ENCODE peak calls at places on chromosome 19, in four cellular contexts. Y is CD4-positive, alpha-beta T cell; M is bronchial epithelial cell; I is AG10803. V is an unnamed sample.
A peak's percentile ranks its signal among the peaks of the same experiment; 100 is the strongest.

GRCh38 chr19:7879102-7879770 is 5.0 kb upstream of the PRR36 start:
- DNase-seq in Y (no peak), I (no peak), M (no peak), V (no peak)

GRCh38 chr19:13692096-13692495 is 72.2 kb upstream of the MRI1 start:
- DNase-seq in I (peak; percentile 73), Y (no peak), M (peak; percentile 56), V (no peak)

GRCh38 chr19:4689403-4689802 is 19.3 kb upstream of the MYDGF start:
- DNase-seq in M (no peak), Y (no peak), I (no peak), V (no peak)

GRCh38 chr19:28049875-28050274 is 1163.1 kb downstream of the UQCRFS1 start:
- DNase-seq in I (no peak), M (no peak), Y (no peak), V (no peak)

GRCh38 chr19:13588953-13589833 is 82.9 kb upstream of the CACNA1A start:
- DNase-seq in M (peak; percentile 8), I (peak; percentile 46), Y (peak; percentile 79), V (peak; percentile 93)

GRCh38 chr19:44951179-44952159 is 3.7 kb upstream of the CLPTM1 start:
- DNase-seq in Y (peak; percentile 12), M (peak; percentile 64), I (peak; percentile 78), V (peak; percentile 64)

GRCh38 chr19:34405892-34406660 is 1.9 kb downstream of the PDCD2L start:
- DNase-seq in I (no peak), M (no peak), Y (no peak), V (no peak)

GRCh38 chr19:3975144-3975543 is 4.2 kb upstream of the DAPK3 start:
- DNase-seq in I (no peak), M (no peak), Y (no peak), V (no peak)

GRCh38 chr19:42279148-42279901 is 10.3 kb downstream of the CIC start:
- DNase-seq in M (no peak), I (no peak), Y (no peak), V (no peak)

GRCh38 chr19:46144756-46145155 is 3.3 kb upstream of the IGFL2 start:
- DNase-seq in M (peak; percentile 13), I (no peak), Y (no peak), V (no peak)

GRCh38 chr19:53101518-53101917 is 1.7 kb downstream of the ZNF160 start:
- DNase-seq in I (no peak), Y (no peak), M (no peak), V (no peak)

GRCh38 chr19:8441725-8442544 is 2.8 kb upstream of the HNRNPM start:
- DNase-seq in M (no peak), I (no peak), Y (no peak), V (no peak)

GRCh38 chr19:682678-683320 is 6.6 kb downstream of the FSTL3 start:
- DNase-seq in M (no peak), I (no peak), Y (no peak), V (no peak)

GRCh38 chr19:40543029-40543597 is 33.6 kb upstream of the SHKBP1 start:
- DNase-seq in Y (no peak), M (no peak), I (no peak), V (no peak)

GRCh38 chr19:13234518-13234917 is 84.3 kb downstream of the IER2 start:
- DNase-seq in I (peak; percentile 24), M (no peak), Y (peak; percentile 51), V (peak; percentile 58)

GRCh38 chr19:27691991-27692390 is 1521.0 kb downstream of the UQCRFS1 start:
- DNase-seq in Y (no peak), M (no peak), I (no peak), V (no peak)

GRCh38 chr19:28468701-28469459 is 744.1 kb downstream of the UQCRFS1 start:
- DNase-seq in M (no peak), Y (peak; percentile 1), I (peak; percentile 49), V (no peak)

GRCh38 chr19:39306075-39306474 is 9.9 kb downstream of the IFNL1 start:
- DNase-seq in M (no peak), I (no peak), Y (no peak), V (no peak)

GRCh38 chr19:51687791-51688664 is 5.1 kb upstream of the SPACA6 start:
- DNase-seq in Y (no peak), M (peak; percentile 52), I (peak; percentile 67), V (no peak)

GRCh38 chr19:12847159-12848139 is 9.1 kb downstream of the MAST1 start:
- DNase-seq in M (peak; percentile 72), Y (peak; percentile 77), I (peak; percentile 67), V (peak; percentile 98)

GRCh38 chr19:40921005-40921897 is 39.2 kb upstream of the CYP2A7 start:
- DNase-seq in M (peak; percentile 77), I (no peak), Y (no peak), V (no peak)

GRCh38 chr19:49492573-49493411 is 3.4 kb upstream of the RPS11 start:
- DNase-seq in M (peak; percentile 59), I (no peak), Y (no peak), V (no peak)

GRCh38 chr19:45402469-45403070 is 2.3 kb downstream of the PPP1R13L start:
- DNase-seq in M (peak; percentile 70), Y (peak; percentile 35), I (peak; percentile 44), V (peak; percentile 59)

GRCh38 chr19:6678690-6679109 is 8.7 kb upstream of the TNFSF14 start:
- DNase-seq in M (peak; percentile 65), Y (no peak), I (no peak), V (no peak)

GRCh38 chr19:50315773-50316448 is 13.3 kb downstream of the KCNC3 start:
- DNase-seq in Y (no peak), I (no peak), M (no peak), V (no peak)

GRCh38 chr19:40139533-40140287 is 49.0 kb upstream of the ZNF780A start:
- DNase-seq in I (peak; percentile 59), Y (no peak), M (peak; percentile 50), V (no peak)

GRCh38 chr19:43595605-43595998 is 332 bp downstream of the IRGQ start:
- DNase-seq in I (no peak), Y (peak; percentile 9), M (no peak), V (no peak)

GRCh38 chr19:44657211-44657921 is 13.7 kb downstream of the PVR start:
- DNase-seq in I (peak; percentile 66), Y (peak; percentile 49), M (peak; percentile 29), V (peak; percentile 79)

GRCh38 chr19:42466521-42467436 is 24.0 kb upstream of the CXCL17 start:
- DNase-seq in I (peak; percentile 30), M (no peak), Y (no peak), V (no peak)

GRCh38 chr19:4172861-4173473 is 9.4 kb downstream of the SIRT6 start:
- DNase-seq in Y (peak; percentile 63), I (peak; percentile 11), M (no peak), V (peak; percentile 82)

DNA sequence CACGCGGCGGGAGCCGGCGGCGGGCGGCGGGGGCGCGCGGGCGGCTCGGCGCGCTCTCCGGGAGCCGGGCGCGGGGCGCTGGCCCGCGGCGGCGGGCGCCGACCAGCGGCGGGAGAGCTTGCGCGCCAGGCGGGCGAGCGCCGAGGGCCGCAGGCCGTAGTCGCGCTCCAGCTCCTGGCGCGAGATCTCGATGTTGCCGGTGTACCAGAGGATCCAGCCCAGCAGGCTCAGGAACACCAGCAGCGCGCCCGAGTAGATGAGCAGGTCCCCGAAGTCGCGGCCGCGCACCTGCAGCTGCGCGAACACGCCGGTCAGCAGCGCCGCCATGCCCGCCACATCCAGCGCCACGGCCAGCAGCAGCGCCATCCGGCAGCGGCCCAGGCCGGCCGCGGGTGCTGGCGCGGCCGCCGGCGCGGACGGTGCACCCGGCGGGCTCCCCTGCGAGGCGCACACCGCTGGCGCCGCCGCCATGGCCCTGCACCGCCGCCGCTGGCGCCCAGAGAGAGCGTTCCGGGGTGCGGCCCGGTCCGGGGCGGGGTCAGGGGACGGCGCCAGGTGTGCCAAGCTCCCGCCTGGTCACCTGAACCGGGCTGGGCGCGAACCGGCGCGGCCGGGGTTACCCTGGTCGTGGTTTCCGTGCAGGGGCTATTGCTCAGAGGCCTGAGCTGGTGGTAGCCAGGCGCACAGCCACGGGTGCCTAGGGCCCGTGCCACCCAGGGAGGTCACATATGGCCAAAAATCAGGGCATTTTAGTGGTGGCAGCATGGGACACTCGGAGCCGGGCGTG is at the start of gene TMEM238:
- DNase-seq in I (peak; percentile 62), M (peak; percentile 47), Y (peak; percentile 50), V (no peak)
- TF ChIP-seq CTCF in I (no peak), M (peak; percentile 22), Y (no peak), V (peak; percentile 20)

GRCh38 chr19:18089726-18090125 is 3.0 kb upstream of the IL12RB1 start:
- DNase-seq in Y (no peak), M (no peak), I (no peak), V (peak; percentile 23)

GRCh38 chr19:18085702-18086457 is 854 bp downstream of the IL12RB1 start:
- DNase-seq in Y (no peak), M (no peak), I (no peak), V (no peak)

GRCh38 chr19:18086590-18087138 is at the start of gene IL12RB1:
- DNase-seq in I (no peak), M (no peak), Y (peak; percentile 52), V (no peak)

DNA sequence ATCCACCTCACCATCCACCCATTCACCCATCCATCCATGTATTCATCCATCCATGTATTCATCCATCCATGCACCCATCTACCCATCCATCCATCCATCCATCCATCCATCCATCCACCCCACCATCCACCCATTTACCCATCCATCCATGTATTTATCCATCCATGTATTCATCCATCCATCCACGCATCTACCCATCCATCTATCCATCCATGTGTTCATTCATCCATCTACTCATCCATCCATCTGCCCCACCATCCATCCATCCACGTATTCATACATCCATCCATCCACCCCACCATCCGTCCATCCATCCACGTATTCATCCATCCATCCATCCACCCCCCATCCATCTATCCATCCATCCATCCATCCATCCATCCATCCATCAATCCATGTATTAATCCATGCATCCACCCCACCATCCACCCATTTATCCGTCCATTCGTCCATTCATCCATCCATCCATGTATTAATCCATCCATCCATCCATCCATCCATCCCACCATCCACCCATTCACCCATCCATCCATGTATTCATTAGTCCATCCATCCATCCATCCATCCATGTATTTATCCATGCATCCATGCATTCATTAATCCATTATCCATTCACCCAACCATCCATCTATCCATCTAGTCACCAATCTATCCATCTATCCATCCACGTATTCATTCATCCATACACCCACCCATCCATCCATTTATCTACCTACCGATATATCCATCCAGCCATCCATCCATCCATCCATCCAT is 2.6 kb downstream of the IL12RB1 start:
- DNase-seq in I (no peak), Y (no peak), M (no peak), V (no peak)
- TF ChIP-seq CTCF in I (no peak), Y (no peak), M (no peak), V (no peak)

GRCh38 chr19:2475018-2475701 is 767 bp upstream of the GADD45B start:
- DNase-seq in M (no peak), Y (peak; percentile 46), I (peak; percentile 58), V (peak; percentile 40)

GRCh38 chr19:2464389-2464788 is 7.6 kb upstream of the LMNB2 start:
- DNase-seq in Y (no peak), M (no peak), I (no peak), V (no peak)

GRCh38 chr19:2474232-2475017 is 1.5 kb upstream of the GADD45B start:
- DNase-seq in I (peak; percentile 83), M (peak; percentile 53), Y (peak; percentile 86), V (peak; percentile 90)

GRCh38 chr19:2469102-2469914 is 6.6 kb upstream of the GADD45B start:
- DNase-seq in I (peak; percentile 76), Y (no peak), M (peak; percentile 64), V (no peak)
- TF ChIP-seq CTCF in I (no peak), Y (no peak), M (no peak), V (no peak)

DNA sequence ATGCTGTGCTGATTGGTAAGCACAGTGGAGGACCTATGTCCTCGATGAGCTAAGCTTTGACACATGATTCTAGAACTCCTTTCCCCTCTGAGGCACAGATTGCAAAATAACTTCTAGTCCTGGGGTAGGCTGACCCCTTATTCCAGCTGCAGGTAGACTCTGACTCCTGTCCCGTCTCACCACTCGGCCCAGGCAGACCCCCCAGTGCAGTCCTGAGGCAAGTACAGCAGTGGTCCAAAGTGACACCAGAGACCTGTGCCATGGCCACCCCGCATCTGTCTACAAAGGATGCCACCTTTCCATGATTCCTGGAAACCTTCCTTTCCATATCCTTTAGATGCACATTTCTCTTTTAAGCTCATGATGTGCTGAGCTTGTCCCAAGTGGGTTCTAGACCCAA is 482.5 kb downstream of the ZNF536 start:
- DNase-seq in Y (no peak), M (no peak), I (no peak), V (no peak)
- TF ChIP-seq CTCF in Y (no peak), M (no peak), I (no peak), V (no peak)